ENCODE peak calls at places on chromosomes 2 and 18, in nine cellular contexts. U is astrocyte, S is fibroblast of lung, B is endothelial cell of umbilical vein, Q is neural progenitor cell, F is colonic mucosa, E is mammary epithelial cell, H is mesendoderm, L is Karpas-422. Y is an unnamed sample.

GRCh38 chr2:195505701-195506100 is 151.3 kb upstream of the SLC39A10 start:
- DNase-seq in Q (no peak), U (no peak), L (no peak), F (no peak), H (no peak), B (no peak), E (no peak), S (no peak), Y (no peak)

GRCh38 chr2:98454500-98455235 is 10.0 kb downstream of the INPP4A start:
- DNase-seq in F (no peak), S (peak; percentile 26), E (no peak), Q (no peak), L (no peak), H (peak; percentile 51), B (peak; percentile 56), U (no peak), Y (no peak)

GRCh38 chr2:101655941-101656422 is 41.5 kb upstream of the MAP4K4 start:
- DNase-seq in S (peak; percentile 68), L (no peak), F (no peak), Q (no peak), E (no peak), U (peak; percentile 69), H (no peak), B (no peak), Y (no peak)

GRCh38 chr18:2657788-2658458 is 2.4 kb downstream of the SMCHD1 start:
- DNase-seq in H (peak; percentile 10), F (no peak), S (peak; percentile 89), B (peak; percentile 87), E (peak; percentile 11), Q (no peak), L (peak; percentile 63), U (peak; percentile 86), Y (peak; percentile 89)

GRCh38 chr18:58691256-58691655 is 20.0 kb downstream of the MALT1 start:
- DNase-seq in U (no peak), H (no peak), L (no peak), F (no peak), Q (no peak), B (no peak), S (no peak), E (no peak), Y (no peak)

GRCh38 chr18:9688036-9688741 is 19.9 kb upstream of the RAB31 start:
- DNase-seq in S (peak; percentile 60), B (no peak), U (peak; percentile 81), H (no peak), E (peak; percentile 78), F (no peak), L (no peak), Q (no peak), Y (peak; percentile 71)

GRCh38 chr18:47150029-47150823 is at the start of gene HDHD2:
- DNase-seq in L (peak; percentile 92), U (peak; percentile 66), E (peak; percentile 80), F (peak; percentile 87), S (peak; percentile 78), H (peak; percentile 86), B (peak; percentile 82), Q (peak; percentile 91), Y (peak; percentile 93)

GRCh38 chr2:46353509-46353908 is 56.3 kb downstream of the EPAS1 start:
- DNase-seq in E (peak; percentile 32), S (no peak), U (no peak), Q (no peak), H (no peak), L (no peak), B (no peak), F (no peak), Y (no peak)

GRCh38 chr2:152284398-152284797 is 50.6 kb upstream of the FMNL2 start:
- DNase-seq in L (no peak), F (no peak), B (no peak), E (no peak), Q (peak; percentile 13), H (peak; percentile 2), S (no peak), U (peak; percentile 28), Y (no peak)

GRCh38 chr2:108621087-108621559 is 86.9 kb downstream of the LIMS1 start:
- DNase-seq in B (peak; percentile 69), F (peak; percentile 59), S (no peak), E (peak; percentile 85), Q (peak; percentile 17), H (peak; percentile 95), U (peak; percentile 64), L (no peak), Y (no peak)

GRCh38 chr2:27653397-27653796 is 10.0 kb downstream of the SUPT7L start:
- DNase-seq in F (no peak), Q (no peak), B (no peak), U (no peak), L (no peak), S (no peak), H (no peak), E (no peak), Y (no peak)

GRCh38 chr2:218340656-218341055 is 16.0 kb upstream of the CATIP start:
- DNase-seq in S (no peak), B (no peak), H (no peak), L (no peak), U (no peak), Q (no peak), F (no peak), E (no peak), Y (no peak)

GRCh38 chr18:74963820-74964446 is 245.0 kb downstream of the PTGR3 start:
- DNase-seq in U (peak; percentile 18), L (peak; percentile 83), B (peak; percentile 62), H (peak; percentile 66), E (peak; percentile 31), S (peak; percentile 76), Q (peak; percentile 13), F (peak; percentile 33), Y (peak; percentile 30)

GRCh38 chr2:226977775-226978190 is 141.9 kb downstream of the RHBDD1 start:
- DNase-seq in Q (no peak), S (peak; percentile 71), F (no peak), H (no peak), U (peak; percentile 74), B (no peak), L (no peak), E (peak; percentile 82), Y (peak; percentile 75)

GRCh38 chr2:130390460-130391057 is 34.7 kb downstream of the PTPN18 start:
- DNase-seq in E (no peak), L (peak; percentile 84), H (no peak), B (no peak), S (no peak), F (peak; percentile 71), Q (no peak), U (no peak), Y (no peak)
- H3K9ac ChIP-seq in E (no peak overlapping the region), L (peak overlapping the region; percentile 92), H (no peak overlapping the region), B (no peak overlapping the region), S (no peak overlapping the region), F (peak overlapping the region; percentile 82), Q (no peak overlapping the region), U (peak overlapping the region; percentile 81), Y (peak overlapping the region; percentile 87)

DNA sequence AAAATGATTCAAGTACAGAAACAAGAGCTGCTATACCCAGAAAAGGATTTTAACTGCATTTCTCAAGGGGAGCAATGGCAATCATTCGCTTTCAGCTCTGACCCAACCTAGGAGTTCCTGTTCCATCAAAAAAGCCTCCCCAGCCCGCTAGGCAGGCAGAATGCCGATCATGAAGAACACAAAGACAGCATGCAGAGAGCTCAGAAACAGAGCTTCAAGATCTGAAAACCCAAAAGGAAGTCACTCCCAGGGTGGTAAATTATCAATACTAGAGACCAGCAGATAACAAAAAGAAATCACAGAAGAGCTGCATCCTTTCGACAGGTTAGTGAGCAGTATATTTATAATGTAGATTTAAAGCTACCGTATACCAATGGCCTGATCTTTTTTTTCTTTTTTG is 84.8 kb upstream of the CRIM1 start:
- DNase-seq in U (no peak), F (no peak), S (no peak), H (peak; percentile 87), Q (peak; percentile 87), L (no peak), B (no peak), E (no peak), Y (no peak)
- H3K9ac ChIP-seq in U (no peak overlapping the region), F (no peak overlapping the region), S (no peak overlapping the region), H (no peak overlapping the region), Q (no peak overlapping the region), L (no peak overlapping the region), B (no peak overlapping the region), E (no peak overlapping the region), Y (no peak overlapping the region)

GRCh38 chr2:111122631-111123421 is 2.1 kb downstream of the BCL2L11 start:
- DNase-seq in H (peak; percentile 92), L (peak; percentile 72), B (peak; percentile 92), S (peak; percentile 92), E (peak; percentile 78), Q (peak; percentile 94), F (peak; percentile 77), U (peak; percentile 78), Y (peak; percentile 92)

GRCh38 chr2:111126581-111126980 is 5.9 kb downstream of the BCL2L11 start:
- DNase-seq in E (no peak), Q (no peak), B (no peak), S (no peak), H (no peak), L (no peak), U (no peak), F (no peak), Y (no peak)

GRCh38 chr2:111121028-111121872 is 536 bp downstream of the BCL2L11 start:
- DNase-seq in E (peak; percentile 58), L (peak; percentile 83), S (peak; percentile 33), U (no peak), Q (peak; percentile 75), F (peak; percentile 50), B (peak; percentile 48), H (peak; percentile 68), Y (peak; percentile 68)

GRCh38 chr2:111121873-111122630 is 1.3 kb downstream of the BCL2L11 start:
- DNase-seq in S (peak; percentile 89), L (peak; percentile 95), Q (peak; percentile 98), H (peak; percentile 95), E (peak; percentile 89), B (peak; percentile 90), F (peak; percentile 91), U (peak; percentile 70), Y (peak; percentile 96)

GRCh38 chr2:111123751-111124150 is 3.0 kb downstream of the BCL2L11 start:
- DNase-seq in U (no peak), L (no peak), E (no peak), Q (no peak), S (no peak), F (no peak), B (no peak), H (no peak), Y (no peak)
- H3K9ac ChIP-seq in U (no peak overlapping the region), L (peak overlapping the region; percentile 97), E (no peak overlapping the region), Q (peak overlapping the region; percentile 74), S (no peak overlapping the region), F (no peak overlapping the region), B (no peak overlapping the region), H (peak overlapping the region; percentile 4), Y (peak overlapping the region; percentile 89)

GRCh38 chr2:204825054-204825453 is 279.8 kb downstream of the PARD3B start:
- DNase-seq in E (no peak), S (no peak), H (peak; percentile 49), F (no peak), L (peak; percentile 60), U (no peak), B (no peak), Q (no peak), Y (no peak)

GRCh38 chr2:204825681-204826080 is 280.4 kb downstream of the PARD3B start:
- DNase-seq in S (no peak), B (no peak), F (no peak), L (no peak), U (no peak), E (no peak), H (no peak), Q (no peak), Y (no peak)

DNA sequence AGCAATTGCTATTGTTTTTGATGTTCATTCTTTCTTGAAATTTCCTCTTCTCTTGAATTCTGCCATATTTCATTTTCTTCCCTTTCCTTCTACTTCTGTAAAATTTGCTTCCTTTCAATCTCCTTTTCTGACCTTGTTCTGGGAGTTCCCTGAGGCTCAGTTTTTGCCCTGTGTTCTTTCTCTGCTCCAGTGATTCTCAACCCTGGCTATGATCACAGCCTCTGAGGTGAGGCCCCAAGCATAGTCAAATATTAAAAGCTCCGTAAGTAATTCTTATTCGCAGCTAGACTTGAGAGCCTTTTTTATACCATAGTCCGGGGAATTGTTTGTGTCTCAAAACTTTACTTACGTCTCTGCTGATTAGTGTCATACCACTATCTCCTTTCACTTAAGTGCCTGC is 282.9 kb downstream of the PARD3B start:
- DNase-seq in B (no peak), L (peak; percentile 21), S (no peak), E (no peak), H (no peak), Q (no peak), U (no peak), F (no peak), Y (no peak)
- H3K9ac ChIP-seq in B (no peak overlapping the region), L (no peak overlapping the region), S (no peak overlapping the region), E (no peak overlapping the region), H (no peak overlapping the region), Q (no peak overlapping the region), U (no peak overlapping the region), F (no peak overlapping the region), Y (no peak overlapping the region)

Y was measured in adipocyte.